ENCODE peak calls at places on chromosome 10, in five cellular contexts. S, G, W, E and J are unnamed samples.

GRCh38 chr10:22137542-22137941 is 80.3 kb downstream of the EBLN1 start:
- DNase-seq in S (no peak), G (no peak), W (no peak), E (no peak), J (no peak)

GRCh38 chr10:110042181-110042580 is 34.4 kb downstream of the ADD3 start:
- DNase-seq in S (peak; percentile 66), G (no peak), W (no peak), E (peak; percentile 45), J (no peak)

GRCh38 chr10:48656928-48657327 is 27.7 kb upstream of the WDFY4 start:
- DNase-seq in S (no peak), G (no peak), W (no peak), E (no peak), J (no peak)

GRCh38 chr10:28631896-28632596 is 45.3 kb upstream of the BAMBI start:
- DNase-seq in S (no peak), G (no peak), W (no peak), E (no peak), J (no peak)

GRCh38 chr10:4519691-4520402 is 306.2 kb upstream of the AKR1E2 start:
- DNase-seq in S (peak; percentile 65), G (no peak), W (no peak), E (no peak), J (no peak)

GRCh38 chr10:112583236-112583919 is 136.4 kb downstream of the VTI1A start:
- DNase-seq in S (no peak), G (no peak), W (no peak), E (no peak), J (peak; percentile 20)

GRCh38 chr10:62852961-62853702 is 37.0 kb upstream of the EGR2 start:
- DNase-seq in S (no peak), G (no peak), W (no peak), E (no peak), J (no peak)

GRCh38 chr10:108911814-108912541 is 1011.3 kb downstream of the XPNPEP1 start:
- DNase-seq in S (peak; percentile 84), G (peak; percentile 95), W (no peak), E (peak; percentile 96), J (peak; percentile 85)

GRCh38 chr10:23399701-23400144 is 39.2 kb upstream of the OTUD1 start:
- DNase-seq in S (peak; percentile 95), G (no peak), W (peak; percentile 75), E (no peak), J (no peak)

GRCh38 chr10:68419376-68419775 is 12.3 kb upstream of the RUFY2 start:
- DNase-seq in S (no peak), G (no peak), W (no peak), E (no peak), J (no peak)

GRCh38 chr10:107165007-107165406 is 501 bp upstream of the SORCS1 start:
- DNase-seq in S (no peak), G (peak; percentile 40), W (no peak), E (peak; percentile 50), J (peak; percentile 9)

DNA sequence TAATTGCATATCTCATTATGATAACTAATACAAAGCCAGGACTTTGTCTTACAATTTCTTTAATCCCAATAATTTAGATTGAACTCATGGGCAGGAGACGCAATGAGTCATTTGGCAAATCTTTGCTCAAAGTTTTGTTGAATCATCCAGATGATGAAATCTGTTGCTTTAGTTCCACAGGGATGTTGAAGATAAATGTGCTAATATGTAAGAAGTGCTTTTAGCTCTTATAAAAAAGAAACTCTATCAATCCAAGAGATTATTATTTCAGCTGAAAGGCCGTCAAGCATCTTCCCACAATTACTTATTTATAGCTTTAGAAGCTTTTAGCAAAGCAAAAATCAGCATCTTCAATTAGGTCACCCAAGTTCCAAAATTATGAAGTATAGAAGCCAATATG is 36.8 kb upstream of the ANK3 start:
- DNase-seq in S (peak; percentile 88), G (no peak), W (no peak), E (no peak), J (no peak)
- H3K4ac ChIP-seq in S (no peak overlapping the region), G (no peak overlapping the region), W (no peak overlapping the region), E (no peak overlapping the region), J (no peak overlapping the region)

GRCh38 chr10:102626026-102626686 is 18.1 kb upstream of the TRIM8 start:
- DNase-seq in S (no peak), G (no peak), W (no peak), E (peak; percentile 51), J (no peak)
- H3K4ac ChIP-seq in S (peak overlapping the region; percentile 47), G (no peak overlapping the region), W (no peak overlapping the region), E (no peak overlapping the region), J (no peak overlapping the region)

DNA sequence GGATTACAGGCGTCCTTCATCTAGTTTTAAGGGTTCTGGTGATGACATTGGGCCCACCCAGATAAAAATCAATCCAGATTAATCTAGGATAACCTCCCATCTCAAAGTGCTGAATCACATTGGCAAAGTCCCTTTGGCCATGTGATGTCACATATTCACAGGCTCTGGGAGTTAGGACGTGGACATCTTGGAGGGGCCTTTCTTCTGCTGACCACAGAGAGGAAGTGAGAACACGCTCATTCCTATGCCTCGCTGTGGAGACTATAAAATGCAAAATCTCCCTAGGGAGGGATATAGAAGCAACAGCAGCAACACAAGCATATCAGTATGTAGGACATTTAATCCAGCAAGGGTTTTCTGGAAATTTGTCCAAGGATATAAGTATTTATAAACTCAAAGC is 266.0 kb upstream of the PITRM1 start:
- DNase-seq in S (no peak), G (no peak), W (no peak), E (no peak), J (no peak)
- H3K4ac ChIP-seq in S (no peak overlapping the region), G (no peak overlapping the region), W (no peak overlapping the region), E (no peak overlapping the region), J (no peak overlapping the region)

GRCh38 chr10:44801383-44802327 is 109.5 kb upstream of the TMEM72 start:
- DNase-seq in S (peak; percentile 88), G (no peak), W (no peak), E (no peak), J (no peak)
- H3K4ac ChIP-seq in S (no peak overlapping the region), G (no peak overlapping the region), W (no peak overlapping the region), E (no peak overlapping the region), J (no peak overlapping the region)

GRCh38 chr10:73898730-73899400 is 12.1 kb upstream of the PLAU start:
- DNase-seq in S (peak; percentile 81), G (no peak), W (no peak), E (no peak), J (no peak)

GRCh38 chr10:73902351-73902750 is 8.6 kb upstream of the PLAU start:
- DNase-seq in S (no peak), G (no peak), W (no peak), E (no peak), J (no peak)

GRCh38 chr10:73899401-73899780 is 11.5 kb upstream of the PLAU start:
- DNase-seq in S (peak; percentile 93), G (no peak), W (peak; percentile 87), E (peak; percentile 57), J (no peak)

GRCh38 chr10:73901261-73901660 is 9.7 kb upstream of the PLAU start:
- DNase-seq in S (no peak), G (no peak), W (no peak), E (no peak), J (no peak)

DNA sequence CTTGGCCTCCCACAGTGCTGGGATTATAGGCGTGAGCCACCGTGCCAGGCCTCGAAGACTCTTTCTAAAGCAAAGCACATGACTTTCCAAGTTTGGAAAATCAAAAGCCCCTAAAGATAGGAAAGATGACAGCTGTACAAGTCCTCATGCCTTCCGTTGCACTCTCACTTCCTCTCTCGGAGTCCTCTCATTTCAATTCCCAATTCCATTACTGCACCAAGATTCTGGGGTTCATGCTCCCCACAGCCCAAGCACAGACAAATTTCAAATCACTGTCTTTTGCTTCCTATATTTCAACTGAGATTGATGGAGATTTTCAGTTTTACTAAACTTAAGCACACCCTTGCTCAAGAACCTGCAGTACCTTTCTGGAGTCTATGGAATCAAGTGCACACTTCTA is 10.9 kb upstream of the PLAU start:
- DNase-seq in S (no peak), G (no peak), W (no peak), E (no peak), J (no peak)
- H3K4ac ChIP-seq in S (no peak overlapping the region), G (no peak overlapping the region), W (no peak overlapping the region), E (no peak overlapping the region), J (no peak overlapping the region)

GRCh38 chr10:56360967-56361841 is at the start of gene ZWINT:
- DNase-seq in S (peak; percentile 96), G (peak; percentile 96), W (peak; percentile 99), E (peak; percentile 98), J (peak; percentile 91)

GRCh38 chr10:56357018-56357417 is 4.0 kb downstream of the ZWINT start:
- DNase-seq in S (no peak), G (no peak), W (no peak), E (no peak), J (no peak)

GRCh38 chr10:56359837-56360236 is 1.2 kb downstream of the ZWINT start:
- DNase-seq in S (no peak), G (no peak), W (no peak), E (no peak), J (no peak)

DNA sequence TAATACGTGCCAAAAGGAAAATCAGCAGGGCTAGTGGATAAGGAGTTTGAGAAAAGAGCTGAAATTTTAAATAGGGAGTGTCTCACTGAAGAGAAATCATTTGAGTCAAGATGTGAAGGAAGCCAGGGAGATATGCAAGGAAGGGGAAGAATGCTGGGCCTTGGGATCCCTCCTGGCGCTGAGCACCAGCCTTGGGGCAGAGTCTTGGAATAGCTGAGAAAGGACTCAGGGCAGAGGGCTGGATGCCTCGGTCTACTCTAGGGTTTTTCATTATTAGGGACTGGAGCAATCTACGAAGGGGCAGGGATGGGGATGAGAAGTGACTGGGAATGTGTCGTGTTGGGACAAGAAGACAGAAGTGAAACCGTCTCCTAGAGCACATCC is 484 bp downstream of the ZWINT start:
- DNase-seq in S (no peak), G (no peak), W (peak; percentile 74), E (peak; percentile 38), J (no peak)
- H3K4ac ChIP-seq in S (no peak overlapping the region), G (no peak overlapping the region), W (peak overlapping the region; percentile 71), E (peak overlapping the region; percentile 46), J (no peak overlapping the region)

DNA sequence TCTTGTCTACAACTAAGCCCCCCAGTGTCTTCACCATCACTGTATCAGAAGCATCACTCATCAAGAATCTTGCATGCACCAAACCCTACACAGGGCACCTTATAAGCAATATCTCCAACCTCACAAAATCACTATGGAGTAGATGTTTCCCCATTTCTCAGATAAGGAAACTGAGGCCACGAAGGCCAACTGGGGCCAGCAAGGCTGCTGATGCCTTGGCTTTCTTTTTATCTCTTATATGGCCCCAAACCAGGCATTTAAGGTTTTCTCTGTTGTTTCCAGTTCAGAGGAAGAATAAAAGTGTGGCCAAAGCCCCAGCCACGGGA is 47.3 kb upstream of the NPFFR1 start:
- DNase-seq in S (no peak), G (no peak), W (no peak), E (no peak), J (no peak)
- H3K4ac ChIP-seq in S (peak overlapping the region; percentile 76), G (no peak overlapping the region), W (no peak overlapping the region), E (no peak overlapping the region), J (no peak overlapping the region)